ENCODE peak calls at places on chromosomes 6 and 20, in five cellular contexts. S, A, J, V and Q are unnamed samples.
A peak's percentile ranks its signal among the peaks of the same experiment; 100 is the strongest.

GRCh38 chr6:146700078-146700686 is 101.4 kb downstream of the ADGB start:
- DNase-seq in J (peak; percentile 78), S (peak; percentile 83), V (peak; percentile 86), A (peak; percentile 82), Q (no peak)

GRCh38 chr6:41531016-41531415 is 15.2 kb upstream of the FOXP4 start:
- DNase-seq in S (no peak), A (no peak), V (no peak), J (no peak), Q (no peak)

GRCh38 chr6:27214126-27214601 is 33.3 kb upstream of the PRSS16 start:
- DNase-seq in A (no peak), V (no peak), J (no peak), S (no peak), Q (no peak)

GRCh38 chr20:48769111-48769879 is 58.5 kb downstream of the PREX1 start:
- DNase-seq in V (no peak), J (no peak), A (no peak), S (no peak), Q (no peak)

GRCh38 chr6:136149311-136149710 is 100.8 kb downstream of the MTFR2 start:
- DNase-seq in S (no peak), J (no peak), A (no peak), V (no peak), Q (no peak)

GRCh38 chr20:2805682-2806350 is 5.4 kb upstream of the CPXM1 start:
- DNase-seq in S (peak; percentile 29), J (no peak), V (no peak), A (no peak), Q (no peak)

GRCh38 chr6:129774697-129775447 is 64.9 kb upstream of the ARHGAP18 start:
- DNase-seq in J (peak; percentile 75), V (peak; percentile 84), S (peak; percentile 82), A (peak; percentile 25), Q (no peak)

GRCh38 chr6:167856999-167857660 is 30.4 kb downstream of the AFDN start:
- DNase-seq in S (peak; percentile 71), V (no peak), A (no peak), J (no peak), Q (no peak)

GRCh38 chr20:51660741-51661608 is 107.2 kb downstream of the ATP9A start:
- DNase-seq in J (no peak), S (peak; percentile 93), V (no peak), A (no peak), Q (no peak)

GRCh38 chr20:23683281-23683680 is 5.6 kb downstream of the CST4 start:
- DNase-seq in J (no peak), S (no peak), A (no peak), V (no peak), Q (no peak)

GRCh38 chr20:43043887-43044286 is 145.8 kb downstream of the PTPRT start:
- DNase-seq in A (no peak), S (no peak), V (no peak), J (no peak), Q (no peak)

GRCh38 chr6:80638222-80639055 is 532.0 kb downstream of the BCKDHB start:
- DNase-seq in V (peak; percentile 56), A (peak; percentile 4), J (peak; percentile 8), S (peak; percentile 99), Q (no peak)

GRCh38 chr20:19820520-19821211 is 62.6 kb downstream of the RIN2 start:
- DNase-seq in J (no peak), V (no peak), A (no peak), S (no peak), Q (peak; percentile 49)

GRCh38 chr6:44542401-44543116 is 155.1 kb downstream of the CDC5L start:
- DNase-seq in S (no peak), V (peak; percentile 19), J (no peak), A (no peak), Q (peak; percentile 46)

GRCh38 chr20:1185316-1185741 is 548 bp upstream of the TMEM74B start:
- DNase-seq in V (no peak), S (no peak), A (no peak), J (no peak), Q (no peak)

GRCh38 chr20:45392733-45393132 is 14.6 kb upstream of the TP53TG5 start:
- DNase-seq in V (no peak), A (no peak), J (no peak), S (no peak), Q (peak; percentile 6)

GRCh38 chr6:167898673-167899311 is 72.1 kb downstream of the AFDN start:
- DNase-seq in J (no peak), S (peak; percentile 68), V (no peak), A (no peak), Q (no peak)

GRCh38 chr6:116217069-116217468 is 36.8 kb downstream of the TSPYL4 start:
- DNase-seq in S (peak; percentile 52), A (no peak), V (no peak), J (no peak), Q (no peak)

GRCh38 chr6:53568776-53569616 is 24.1 kb upstream of the GCLC start:
- DNase-seq in S (no peak), V (no peak), J (no peak), A (no peak), Q (no peak)

GRCh38 chr6:93787841-93788240 is 368.5 kb upstream of the EPHA7 start:
- DNase-seq in S (no peak), A (no peak), J (no peak), V (no peak), Q (no peak)

GRCh38 chr20:44752099-44752931 is 6.7 kb downstream of the KCNK15 start:
- DNase-seq in J (no peak), A (no peak), S (no peak), V (no peak), Q (no peak)

GRCh38 chr20:50464026-50464724 is 46.0 kb upstream of the PTPN1 start:
- DNase-seq in A (peak; percentile 34), V (peak; percentile 59), J (peak; percentile 58), S (peak; percentile 49), Q (no peak)

DNA sequence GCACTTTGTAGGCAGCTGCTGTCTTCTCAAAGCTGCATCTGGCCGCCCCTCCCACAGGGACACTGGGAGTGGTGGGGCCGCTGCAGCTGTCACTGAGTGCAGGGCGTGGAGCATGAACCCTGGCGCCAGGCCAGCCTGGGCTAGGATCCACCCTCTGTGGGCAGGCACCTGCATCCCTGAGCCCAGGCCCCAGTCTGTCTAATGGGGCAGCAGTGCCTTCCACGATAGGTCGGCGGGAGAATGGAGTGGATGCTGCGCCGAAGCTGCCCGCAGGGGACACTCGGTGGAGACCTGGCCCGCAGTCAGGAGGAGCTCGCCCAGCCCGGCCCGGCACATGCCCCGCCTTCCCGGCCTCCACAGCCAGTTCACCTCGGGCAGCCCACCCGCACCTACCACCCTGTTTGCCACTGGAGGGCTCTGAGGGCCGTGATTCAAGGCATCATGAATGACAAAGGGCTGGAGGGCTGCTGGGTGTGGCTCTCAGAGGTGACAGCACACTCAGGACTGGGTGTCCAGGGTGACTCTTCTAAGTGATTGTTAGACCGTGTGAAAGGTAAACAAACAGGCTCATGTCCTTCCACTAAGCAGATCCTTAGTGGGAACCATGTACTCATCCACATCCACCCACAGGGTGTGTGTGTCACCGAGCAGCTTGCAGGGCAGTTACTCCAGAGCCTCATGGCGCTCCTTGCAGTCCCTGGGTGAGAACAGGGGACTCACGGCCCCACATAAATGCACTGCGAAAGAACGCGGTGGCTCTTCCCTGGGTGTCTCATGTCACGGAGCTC is 133.9 kb downstream of the AGPAT4 start:
- DNase-seq in V (no peak), S (peak; percentile 42), J (peak; percentile 72), A (no peak), Q (peak; percentile 86)
- TF ChIP-seq POLR2A in V (no peak), S (no peak), J (no peak), A (no peak), Q (no peak)

GRCh38 chr6:4164456-4164855 is 29.1 kb upstream of the ECI2 start:
- DNase-seq in V (peak; percentile 72), J (no peak), S (no peak), A (no peak), Q (no peak)

GRCh38 chr6:4167123-4167522 is 31.7 kb upstream of the ECI2 start:
- DNase-seq in J (no peak), S (no peak), V (no peak), A (no peak), Q (no peak)

GRCh38 chr6:4164043-4164442 is 28.7 kb upstream of the ECI2 start:
- DNase-seq in S (peak; percentile 2), J (no peak), V (no peak), A (no peak), Q (no peak)

GRCh38 chr6:4163408-4163807 is 28.0 kb upstream of the ECI2 start:
- DNase-seq in S (no peak), V (peak; percentile 17), J (no peak), A (no peak), Q (no peak)

DNA sequence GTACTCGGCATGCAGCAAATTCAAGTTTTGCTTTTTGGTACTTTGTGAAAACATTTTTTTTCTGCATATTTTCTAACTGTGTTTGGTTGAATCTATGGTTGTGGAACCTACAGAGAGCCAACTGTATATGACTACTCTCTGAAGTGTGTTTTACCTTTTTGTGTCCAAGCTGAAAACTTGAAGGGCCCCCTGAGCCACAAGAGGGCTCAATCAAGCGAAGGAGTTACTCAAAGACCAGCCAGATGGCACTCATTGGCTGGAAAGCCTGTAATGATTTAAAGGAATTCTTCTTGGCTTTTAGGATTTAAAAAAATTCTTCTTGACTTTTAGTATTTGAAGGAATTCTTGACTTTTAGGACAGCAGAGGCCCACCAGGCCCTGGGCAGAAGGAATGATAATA is 27.0 kb upstream of the ECI2 start:
- DNase-seq in J (no peak), S (no peak), A (no peak), V (no peak), Q (no peak)
- TF ChIP-seq CTCF in J (no peak), S (no peak), A (no peak), V (no peak), Q (no peak)

DNA sequence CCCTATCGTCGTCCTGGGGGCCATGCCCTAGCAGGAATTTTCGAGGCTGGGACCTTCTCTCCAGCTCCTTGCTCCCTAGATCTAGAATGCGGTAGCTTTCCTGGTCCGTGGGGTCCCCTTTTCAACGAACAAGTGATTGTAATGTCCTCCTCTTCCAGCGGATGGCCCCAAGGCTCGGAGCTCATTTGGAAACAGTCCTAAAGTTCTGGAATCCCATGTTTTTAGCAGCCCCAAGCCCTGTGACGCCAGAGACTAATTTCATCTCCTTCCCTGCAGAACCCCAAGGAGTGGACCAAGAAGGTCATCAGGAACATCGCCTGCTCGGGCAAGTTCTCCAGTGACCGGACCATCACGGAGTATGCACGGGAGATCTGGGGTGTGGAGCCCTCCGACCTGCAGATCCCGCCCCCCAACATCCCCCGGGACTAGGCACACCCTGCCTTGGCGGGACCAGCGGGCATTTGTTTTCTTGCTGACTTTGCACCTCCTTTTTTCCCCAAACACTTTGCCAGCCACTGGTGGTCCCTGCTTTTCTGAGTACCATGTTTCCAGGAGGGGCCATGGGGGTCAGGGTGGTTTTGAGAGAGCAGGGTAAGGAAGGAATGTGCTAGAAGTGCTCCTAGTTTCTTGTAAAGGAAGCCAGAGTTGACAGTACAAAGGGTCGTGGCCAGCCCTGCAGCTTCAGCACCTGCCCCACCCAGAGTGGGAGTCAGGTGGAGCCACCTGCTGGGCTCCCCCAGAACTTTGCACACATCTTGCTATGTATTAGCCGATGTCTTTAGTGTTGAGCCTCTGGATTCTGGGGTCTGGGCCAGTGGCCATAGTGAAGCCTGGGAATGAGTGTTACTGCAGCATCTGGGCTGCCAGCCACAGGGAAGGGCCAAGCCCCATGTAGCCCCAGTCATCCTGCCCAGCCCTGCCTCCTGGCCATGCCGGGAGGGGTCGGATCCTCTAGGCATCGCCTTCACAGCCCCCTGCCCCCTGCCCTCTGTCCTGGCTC is 48.5 kb downstream of the PYGB start:
- DNase-seq in J (peak; percentile 60), V (no peak), A (no peak), S (peak; percentile 24), Q (no peak)
- TF ChIP-seq POLR2A in J (no peak), V (no peak), A (no peak), S (no peak), Q (no peak)

DNA sequence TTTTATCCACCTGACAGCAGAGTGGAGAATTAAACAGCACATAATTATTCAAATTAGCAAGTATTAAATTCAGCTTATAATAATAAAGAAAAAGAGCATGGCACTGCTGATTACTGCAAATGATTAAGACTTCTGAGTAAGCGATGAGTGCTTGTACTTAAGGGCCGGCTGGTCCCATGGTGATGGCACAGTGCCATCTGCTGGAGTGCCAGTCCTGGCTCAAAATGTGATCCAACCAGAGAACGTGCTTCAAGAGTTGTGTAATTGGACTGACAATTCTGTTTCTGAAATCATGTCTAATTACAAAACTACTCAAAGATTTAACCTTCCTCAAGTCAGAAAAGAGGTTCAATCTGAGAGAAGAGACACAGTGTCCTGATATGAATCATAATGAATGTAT is 181.6 kb upstream of the RGS17 start:
- DNase-seq in A (peak; percentile 5), V (peak; percentile 26), J (peak; percentile 12), S (peak; percentile 35), Q (no peak)
- TF ChIP-seq CTCF in A (no peak), V (no peak), J (no peak), S (peak; percentile 42), Q (no peak)